ENCODE peak calls at places on chromosomes 2 and 18, in eight cellular contexts. H, R, P, G, Q, S, I and L are unnamed samples.

GRCh38 chr18:36706313-36706881 is 122.4 kb downstream of the TPGS2 start:
- DNase-seq in H (peak), R (no peak), P (peak), G (no peak), Q (no peak), S (no peak), I (peak), L (no peak)

GRCh38 chr2:219541611-219542180 is 1.9 kb downstream of the CHPF start:
- DNase-seq in H (peak), R (peak), P (peak), G (peak), Q (peak), S (peak), I (peak), L (peak)

GRCh38 chr2:181581534-181581933 is 75.4 kb downstream of the CERKL start:
- DNase-seq in H (no peak), R (no peak), P (no peak), G (no peak), Q (no peak), S (peak), I (no peak), L (peak)

GRCh38 chr2:220226541-220226940 is 599.1 kb downstream of the SLC4A3 start:
- DNase-seq in H (no peak), R (no peak), P (no peak), G (no peak), Q (no peak), S (no peak), I (no peak), L (no peak)

GRCh38 chr18:13364721-13365205 is 146.2 kb downstream of the LDLRAD4 start:
- DNase-seq in H (no peak), R (no peak), P (no peak), G (no peak), Q (no peak), S (no peak), I (no peak), L (no peak)

GRCh38 chr2:69190743-69191425 is 177.9 kb downstream of the ANTXR1 start:
- DNase-seq in H (no peak), R (no peak), P (no peak), G (no peak), Q (no peak), S (no peak), I (peak), L (no peak)

GRCh38 chr2:32418777-32419176 is 62.0 kb downstream of the BIRC6 start:
- DNase-seq in H (peak), R (no peak), P (peak), G (no peak), Q (peak), S (no peak), I (peak), L (no peak)

GRCh38 chr2:10466801-10467200 is 18.7 kb upstream of the ODC1 start:
- DNase-seq in H (no peak), R (no peak), P (no peak), G (no peak), Q (no peak), S (no peak), I (no peak), L (no peak)

GRCh38 chr18:49006641-49007136 is 55.9 kb upstream of the SMAD7 start:
- DNase-seq in H (peak), R (no peak), P (no peak), G (no peak), Q (no peak), S (peak), I (peak), L (no peak)

GRCh38 chr2:27891820-27892105 is 1.2 kb downstream of the BABAM2 start:
- DNase-seq in H (peak), R (no peak), P (peak), G (no peak), Q (no peak), S (no peak), I (peak), L (no peak)

GRCh38 chr2:214557884-214558283 is 147.0 kb downstream of the VWC2L start:
- DNase-seq in H (no peak), R (no peak), P (no peak), G (no peak), Q (no peak), S (no peak), I (no peak), L (no peak)

GRCh38 chr2:188746727-188747126 is 227.4 kb upstream of the COL3A1 start:
- DNase-seq in H (peak), R (no peak), P (peak), G (no peak), Q (no peak), S (no peak), I (peak), L (no peak)

GRCh38 chr18:74499633-74500032 is 3.5 kb downstream of the CNDP2 start:
- DNase-seq in H (peak), R (no peak), P (no peak), G (no peak), Q (peak), S (no peak), I (peak), L (peak)

GRCh38 chr2:74250189-74250631 is 51.8 kb downstream of the MTHFD2 start:
- DNase-seq in H (peak), R (peak), P (peak), G (peak), Q (no peak), S (peak), I (peak), L (peak)

GRCh38 chr2:138630164-138630563 is 128.6 kb downstream of the SPOPL start:
- DNase-seq in H (no peak), R (no peak), P (no peak), G (no peak), Q (no peak), S (no peak), I (no peak), L (no peak)

GRCh38 chr18:8947576-8947975 is 154.9 kb upstream of the NDUFV2 start:
- DNase-seq in H (peak), R (no peak), P (no peak), G (no peak), Q (no peak), S (no peak), I (no peak), L (no peak)

GRCh38 chr2:13128139-13128538 is 411.4 kb downstream of the TRIB2 start:
- DNase-seq in H (no peak), R (no peak), P (no peak), G (no peak), Q (no peak), S (no peak), I (no peak), L (no peak)

GRCh38 chr2:91477731-91478672 is 2786.5 kb downstream of the RPIA start:
- DNase-seq in H (peak), R (peak), P (no peak), G (no peak), Q (no peak), S (peak), I (peak), L (peak)

GRCh38 chr18:76708727-76709353 is 113.5 kb upstream of the ZNF236 start:
- DNase-seq in H (no peak), R (no peak), P (no peak), G (no peak), Q (no peak), S (no peak), I (no peak), L (no peak)
- H2AFZ ChIP-seq in H (no peak), R (peak), P (no peak), G (no peak), Q (no peak), S (peak), I (peak), L (no peak)

GRCh38 chr2:4353668-4354067 is 650.3 kb downstream of the DCDC2C start:
- DNase-seq in H (no peak), R (no peak), P (no peak), G (no peak), Q (no peak), S (no peak), I (no peak), L (no peak)
- H2AFZ ChIP-seq in H (no peak), R (no peak), P (no peak), G (no peak), Q (no peak), S (no peak), I (no peak), L (no peak)

DNA sequence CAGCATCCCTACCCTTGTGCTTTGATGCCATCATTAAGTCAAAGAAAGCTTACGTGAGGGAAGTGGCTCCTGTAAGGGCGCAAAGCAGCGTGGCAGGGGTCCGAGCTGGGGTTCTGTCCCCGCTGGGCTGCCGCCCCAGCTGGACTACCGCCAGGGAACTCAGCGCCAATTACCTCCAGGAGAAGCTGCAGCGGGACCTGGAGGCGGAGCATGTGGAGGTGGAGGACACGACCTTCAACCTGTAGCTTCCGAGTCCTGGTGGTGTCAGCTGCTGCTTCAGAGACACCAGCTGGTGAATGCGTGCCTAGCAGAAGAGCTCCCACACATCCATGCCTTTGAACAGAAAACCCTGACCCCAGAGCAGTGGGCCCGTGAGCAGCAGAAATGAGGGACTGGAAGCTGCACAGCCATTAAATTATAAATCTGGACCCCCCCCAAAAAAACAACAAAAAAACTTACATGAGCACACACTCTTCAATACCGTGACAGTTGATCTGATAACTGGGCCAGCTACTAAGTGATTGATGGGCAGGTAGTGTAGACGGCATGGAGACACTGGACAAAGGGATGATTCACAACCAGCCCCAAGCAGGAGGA is 20.1 kb upstream of the YES1 start:
- DNase-seq in H (no peak), R (no peak), P (no peak), G (peak), Q (no peak), S (peak), I (no peak), L (peak)
- H2AFZ ChIP-seq in H (peak), R (no peak), P (no peak), G (peak), Q (no peak), S (peak), I (peak), L (no peak)

DNA sequence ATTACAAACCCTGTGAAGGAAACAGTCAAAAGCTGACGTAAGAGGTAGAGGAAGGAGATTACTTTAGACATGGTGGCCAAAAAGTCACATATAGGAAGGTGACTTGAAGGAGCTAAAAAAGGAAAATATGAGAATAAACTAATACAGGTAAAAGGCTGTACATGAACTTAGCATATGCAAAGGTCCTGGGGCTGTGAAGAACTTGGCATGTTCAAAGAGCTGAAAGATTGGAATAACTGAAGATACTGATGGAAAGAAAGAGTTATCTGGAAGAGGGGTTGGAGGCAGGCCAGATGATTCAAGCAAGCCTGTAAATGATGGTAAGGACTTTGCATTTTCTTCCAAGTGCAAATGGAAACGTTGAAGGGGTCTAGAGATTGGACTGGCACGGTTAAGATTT is 13.2 kb downstream of the IL36A start:
- DNase-seq in H (no peak), R (no peak), P (no peak), G (no peak), Q (no peak), S (no peak), I (no peak), L (no peak)
- H2AFZ ChIP-seq in H (no peak), R (no peak), P (no peak), G (no peak), Q (no peak), S (no peak), I (no peak), L (no peak)

GRCh38 chr2:127107622-127107999 is 657 bp upstream of the BIN1 start:
- DNase-seq in H (peak), R (no peak), P (no peak), G (peak), Q (peak), S (peak), I (no peak), L (no peak)
- H2AFZ ChIP-seq in H (peak), R (peak), P (peak), G (peak), Q (peak), S (peak), I (peak), L (no peak)

DNA sequence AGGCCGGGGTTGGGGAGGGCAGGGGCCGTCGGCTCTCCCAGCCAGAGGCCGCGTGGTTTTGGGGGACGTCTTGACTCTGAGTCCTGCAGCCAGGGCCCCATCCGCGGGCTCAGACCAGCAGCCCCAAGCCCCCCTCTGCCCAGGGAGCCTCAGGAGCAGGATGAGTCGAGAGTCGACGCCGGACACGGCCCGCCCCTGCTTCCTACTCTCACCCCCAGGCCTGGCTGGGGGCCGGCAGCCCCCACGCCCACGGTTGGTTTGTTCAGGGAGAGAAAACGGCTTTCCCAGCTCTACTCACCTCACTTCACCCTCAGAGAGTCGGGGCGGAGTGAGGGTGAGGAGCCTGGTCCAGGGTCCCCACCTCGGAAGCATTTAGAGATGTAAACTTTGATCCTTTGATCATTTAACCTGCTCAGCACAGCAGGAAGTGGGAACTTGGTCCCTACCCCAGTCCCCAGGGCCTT is 6.9 kb downstream of the SNORC start:
- DNase-seq in H (no peak), R (no peak), P (no peak), G (no peak), Q (no peak), S (no peak), I (no peak), L (no peak)
- H2AFZ ChIP-seq in H (no peak), R (peak), P (peak), G (no peak), Q (no peak), S (peak), I (no peak), L (no peak)

GRCh38 chr2:113200236-113200635 is 26.5 kb downstream of the PSD4 start:
- DNase-seq in H (no peak), R (no peak), P (no peak), G (no peak), Q (no peak), S (peak), I (no peak), L (peak)

GRCh38 chr2:113198048-113198789 is 24.4 kb downstream of the PSD4 start:
- DNase-seq in H (no peak), R (no peak), P (no peak), G (no peak), Q (no peak), S (no peak), I (no peak), L (peak)

GRCh38 chr2:113197347-113198047 is 23.7 kb downstream of the PSD4 start:
- DNase-seq in H (no peak), R (no peak), P (no peak), G (no peak), Q (no peak), S (no peak), I (no peak), L (peak)

GRCh38 chr2:113200736-113201490 is 27.1 kb downstream of the PSD4 start:
- DNase-seq in H (no peak), R (no peak), P (no peak), G (no peak), Q (no peak), S (no peak), I (peak), L (no peak)

GRCh38 chr2:113198790-113199612 is 25.2 kb downstream of the PSD4 start:
- DNase-seq in H (peak), R (peak), P (peak), G (peak), Q (peak), S (peak), I (peak), L (peak)
- H2AFZ ChIP-seq in H (peak), R (peak), P (peak), G (no peak), Q (peak), S (peak), I (peak), L (no peak)

GRCh38 chr2:45826476-45826875 is 175.0 kb downstream of the PRKCE start:
- DNase-seq in H (no peak), R (no peak), P (no peak), G (no peak), Q (no peak), S (no peak), I (no peak), L (no peak)
- H2AFZ ChIP-seq in H (no peak), R (no peak), P (no peak), G (no peak), Q (no peak), S (no peak), I (no peak), L (no peak)

GRCh38 chr18:269480-270090 is 1.7 kb upstream of the THOC1 start:
- DNase-seq in H (no peak), R (no peak), P (no peak), G (no peak), Q (no peak), S (peak), I (no peak), L (no peak)

GRCh38 chr18:272650-273049 is 4.8 kb upstream of the THOC1 start:
- DNase-seq in H (no peak), R (no peak), P (no peak), G (no peak), Q (no peak), S (no peak), I (no peak), L (no peak)

GRCh38 chr18:273525-273924 is 5.7 kb upstream of the THOC1 start:
- DNase-seq in H (no peak), R (no peak), P (no peak), G (no peak), Q (no peak), S (no peak), I (no peak), L (no peak)

GRCh38 chr18:274313-274712 is 6.5 kb upstream of the THOC1 start:
- DNase-seq in H (no peak), R (no peak), P (no peak), G (no peak), Q (no peak), S (no peak), I (no peak), L (no peak)

DNA sequence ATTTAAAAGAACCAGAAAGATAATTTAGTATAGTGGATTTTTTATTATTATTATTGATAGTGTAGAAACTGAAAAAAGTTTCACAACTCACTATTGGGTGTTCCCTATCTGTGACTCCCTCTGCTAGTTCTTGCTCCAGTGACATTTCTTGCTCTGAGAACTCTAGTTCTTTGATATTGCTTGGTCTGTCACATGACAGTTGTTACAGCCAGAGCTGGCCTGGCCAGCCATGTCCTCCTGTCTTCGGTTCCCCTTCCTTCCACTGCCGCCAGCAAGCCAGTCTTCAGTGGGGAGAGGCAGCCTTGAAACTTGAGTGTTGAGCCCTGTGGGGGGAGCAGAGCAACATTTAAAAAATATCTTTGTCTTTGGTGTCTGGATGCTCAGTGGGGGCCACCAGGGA is 7.6 kb upstream of the THOC1 start:
- DNase-seq in H (no peak), R (no peak), P (no peak), G (no peak), Q (no peak), S (no peak), I (no peak), L (no peak)
- H2AFZ ChIP-seq in H (no peak), R (no peak), P (no peak), G (no peak), Q (no peak), S (no peak), I (no peak), L (no peak)